ENCODE peak calls at places on chromosomes 16 and 17, in four cellular contexts. B, P, U and Y are unnamed samples.

GRCh38 chr17:48103379-48103715 is 2.1 kb upstream of the CBX1 start:
- DNase-seq in B (no peak), P (no peak), U (no peak), Y (no peak)

GRCh38 chr16:11410382-11411058 is 65.3 kb downstream of the RMI2 start:
- DNase-seq in B (no peak), P (no peak), U (no peak), Y (no peak)

GRCh38 chr16:88782454-88783390 is 2.3 kb downstream of the PIEZO1 start:
- DNase-seq in B (no peak), P (no peak), U (no peak), Y (no peak)

GRCh38 chr17:58174871-58175270 is 8.1 kb downstream of the OR4D2 start:
- DNase-seq in B (no peak), P (no peak), U (no peak), Y (no peak)

GRCh38 chr17:48358203-48358602 is 71.8 kb downstream of the SKAP1 start:
- DNase-seq in B (no peak), P (no peak), U (no peak), Y (no peak)

GRCh38 chr16:78925071-78925714 is 675.3 kb downstream of the MAF start:
- DNase-seq in B (peak; percentile 65), P (no peak), U (peak; percentile 24), Y (peak; percentile 45)

GRCh38 chr17:32627233-32628008 is 140.6 kb downstream of the CDK5R1 start:
- DNase-seq in B (peak; percentile 58), P (no peak), U (no peak), Y (no peak)

GRCh38 chr17:45702666-45703266 is 81.4 kb upstream of the CRHR1 start:
- DNase-seq in B (no peak), P (no peak), U (no peak), Y (no peak)

GRCh38 chr16:57635266-57636097 is 7.1 kb downstream of the ADGRG1 start:
- DNase-seq in B (no peak), P (no peak), U (peak; percentile 85), Y (no peak)

GRCh38 chr17:18877104-18877503 is 19.2 kb downstream of the PRPSAP2 start:
- DNase-seq in B (no peak), P (no peak), U (no peak), Y (peak; percentile 21)

GRCh38 chr16:57938936-57939871 is 31.7 kb downstream of the CNGB1 start:
- DNase-seq in B (no peak), P (no peak), U (peak; percentile 22), Y (peak; percentile 35)

GRCh38 chr17:55632893-55633292 is 89.8 kb downstream of the TMEM100 start:
- DNase-seq in B (no peak), P (no peak), U (no peak), Y (no peak)

GRCh38 chr16:86733526-86734254 is 155.3 kb downstream of the FOXL1 start:
- DNase-seq in B (no peak), P (no peak), U (no peak), Y (no peak)

GRCh38 chr17:17545984-17546383 is 45.5 kb downstream of the PEMT start:
- DNase-seq in B (no peak), P (no peak), U (no peak), Y (no peak)

GRCh38 chr16:11047057-11047456 is 102.7 kb downstream of the CLEC16A start:
- DNase-seq in B (no peak), P (no peak), U (no peak), Y (no peak)

GRCh38 chr17:35213412-35213925 is 19.3 kb upstream of the SLC35G3 start:
- DNase-seq in B (no peak), P (no peak), U (no peak), Y (no peak)

GRCh38 chr16:70267516-70267915 is 15.8 kb upstream of the EXOSC6 start:
- DNase-seq in B (peak; percentile 69), P (no peak), U (peak; percentile 72), Y (peak; percentile 66)

GRCh38 chr16:20042848-20043247 is 30.8 kb downstream of the GPR139 start:
- DNase-seq in B (no peak), P (no peak), U (no peak), Y (peak; percentile 11)

GRCh38 chr17:39921323-39921722 is 2.9 kb upstream of the GSDMB start:
- DNase-seq in B (no peak), P (no peak), U (no peak), Y (no peak)

GRCh38 chr17:18187816-18188761 is 4.5 kb downstream of the ALKBH5 start:
- DNase-seq in B (no peak), P (no peak), U (no peak), Y (no peak)

DNA sequence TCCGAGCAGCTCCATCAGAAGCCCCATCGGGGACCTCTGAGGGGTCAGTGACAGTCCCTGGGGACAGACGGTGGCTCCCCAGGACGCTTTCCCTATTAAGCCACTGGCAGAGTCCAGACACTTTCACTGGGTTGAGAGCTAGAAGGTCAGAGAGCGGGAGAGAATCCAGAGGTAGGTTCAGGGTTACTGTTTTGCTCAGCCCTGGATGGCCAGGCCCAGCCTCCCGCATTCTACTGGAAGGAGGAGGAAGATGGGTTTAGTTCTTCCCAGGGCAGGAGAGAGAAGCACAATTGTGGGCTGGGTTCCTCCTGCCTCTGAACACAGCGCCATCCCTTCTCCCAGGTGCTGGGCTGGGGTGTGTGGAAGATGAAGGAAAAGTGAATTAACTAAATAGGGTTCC is 452.8 kb downstream of the SLC39A11 start:
- DNase-seq in B (no peak), P (no peak), U (no peak), Y (no peak)
- TF ChIP-seq KDM1A in B (no peak), P (no peak), U (no peak), Y (no peak)

GRCh38 chr16:705748-706188 is at the start of gene FBXL16:
- DNase-seq in B (peak; percentile 56), P (no peak), U (no peak), Y (no peak)

GRCh38 chr16:708959-709358 is 3.4 kb upstream of the FBXL16 start:
- DNase-seq in B (no peak), P (no peak), U (no peak), Y (no peak)

GRCh38 chr16:706189-707061 is 824 bp upstream of the FBXL16 start:
- DNase-seq in B (peak; percentile 71), P (no peak), U (no peak), Y (no peak)

GRCh38 chr16:708019-708418 is 2.4 kb upstream of the FBXL16 start:
- DNase-seq in B (no peak), P (no peak), U (no peak), Y (no peak)

DNA sequence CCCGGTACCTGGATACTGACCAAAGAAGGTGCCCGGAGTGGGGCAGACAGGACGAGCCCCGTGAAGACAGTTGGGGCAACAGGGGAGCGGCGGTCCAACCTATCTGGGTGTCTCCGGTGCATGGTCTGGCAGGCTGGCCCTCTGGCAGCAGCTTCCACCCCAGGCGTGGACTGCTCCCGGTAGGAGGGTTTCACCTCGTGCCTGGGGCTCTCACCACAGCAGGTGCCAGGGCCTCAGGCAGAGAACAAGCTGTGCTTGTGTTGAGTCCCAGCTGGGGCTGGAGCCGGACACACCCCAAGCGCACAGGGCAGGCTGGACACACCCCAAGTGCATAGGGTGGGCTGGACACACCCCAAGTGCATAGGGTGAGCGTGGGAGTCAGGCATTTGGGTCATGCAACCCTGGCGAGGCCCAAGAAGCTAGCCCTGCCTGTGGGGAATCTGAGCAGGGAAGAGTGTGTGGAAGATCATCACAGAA is 1.5 kb upstream of the FBXL16 start:
- DNase-seq in B (no peak), P (no peak), U (no peak), Y (no peak)
- TF ChIP-seq KDM1A in B (no peak), P (no peak), U (no peak), Y (no peak)

GRCh38 chr17:12982224-12982623 is 35.6 kb downstream of the ELAC2 start:
- DNase-seq in B (no peak), P (peak; percentile 4), U (no peak), Y (no peak)

GRCh38 chr17:12987120-12987519 is 30.7 kb downstream of the ELAC2 start:
- DNase-seq in B (peak; percentile 53), P (no peak), U (no peak), Y (no peak)

GRCh38 chr17:12983986-12984932 is 33.6 kb downstream of the ELAC2 start:
- DNase-seq in B (no peak), P (no peak), U (no peak), Y (no peak)

GRCh38 chr17:12990041-12990808 is 27.6 kb downstream of the ELAC2 start:
- DNase-seq in B (no peak), P (no peak), U (no peak), Y (no peak)

DNA sequence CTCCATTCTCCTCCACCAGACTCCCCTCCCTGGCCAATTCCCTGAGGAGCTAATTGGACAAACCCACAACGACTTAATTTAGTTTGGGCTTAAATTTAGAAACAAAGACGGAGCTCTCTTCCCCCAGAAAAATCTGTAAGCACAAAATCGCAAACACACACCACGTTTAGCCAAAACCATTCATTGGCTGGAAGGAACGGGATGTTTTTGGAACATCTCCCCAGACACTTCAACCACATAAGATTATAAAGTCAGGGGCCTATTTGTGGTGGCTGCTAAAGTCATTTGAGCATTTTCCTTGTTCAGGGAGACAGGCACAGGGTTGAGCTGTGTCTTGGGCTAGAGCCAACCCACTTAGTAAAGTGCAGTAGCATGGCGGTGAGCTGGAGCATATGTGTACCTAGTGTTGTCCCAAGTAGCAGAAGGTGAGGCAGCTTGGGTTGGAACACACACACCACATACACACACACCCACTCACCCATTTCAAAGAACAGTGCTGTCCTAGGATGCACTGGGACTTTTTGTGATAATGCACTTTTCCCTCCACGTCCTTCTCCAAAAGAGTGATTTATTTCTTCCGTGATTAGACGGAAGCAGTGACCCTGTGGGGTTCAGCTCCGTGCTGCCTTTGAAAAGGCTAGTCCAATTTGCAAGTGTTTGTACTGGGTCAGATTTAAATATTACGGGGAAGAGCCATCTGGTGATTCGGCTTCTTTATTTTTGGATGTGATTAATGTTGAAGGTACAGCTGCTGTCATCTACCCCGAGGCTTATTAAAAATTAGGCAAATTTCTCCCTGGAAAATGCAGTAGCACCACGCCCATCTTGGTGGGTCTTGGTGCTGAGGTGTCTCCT is 32.2 kb downstream of the ELAC2 start:
- DNase-seq in B (no peak), P (no peak), U (no peak), Y (no peak)
- TF ChIP-seq KDM1A in B (no peak), P (no peak), U (no peak), Y (no peak)

DNA sequence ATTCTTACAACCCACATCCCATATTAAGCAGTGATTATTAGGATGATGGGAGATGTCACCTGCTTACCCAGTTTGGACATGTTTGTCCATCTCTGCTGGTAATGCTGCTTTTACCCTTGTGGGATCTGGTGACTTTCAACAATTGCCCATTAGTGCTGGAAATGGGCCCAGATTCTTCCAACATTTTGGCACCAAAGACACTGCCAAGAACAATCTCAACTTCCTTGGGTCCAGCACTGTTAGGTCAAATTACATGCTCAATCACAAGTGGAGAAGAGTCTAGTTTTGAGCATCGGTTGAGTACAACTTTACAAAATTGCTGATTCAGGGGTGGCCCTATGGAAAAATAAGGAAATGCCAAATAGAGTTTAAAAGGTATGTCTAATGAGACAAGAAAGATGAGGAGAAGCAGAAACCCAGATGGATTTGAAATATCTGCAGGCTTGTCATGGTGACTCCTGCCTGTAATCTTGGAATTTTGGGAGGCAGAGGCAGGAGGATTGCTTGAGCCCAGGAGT is 13.0 kb upstream of the ZFP3 start:
- DNase-seq in B (no peak), P (no peak), U (no peak), Y (no peak)
- TF ChIP-seq KDM1A in B (no peak), P (no peak), U (no peak), Y (no peak)

GRCh38 chr17:75539969-75540729 is 14.7 kb downstream of the LLGL2 start:
- DNase-seq in B (no peak), P (no peak), U (no peak), Y (no peak)
- TF ChIP-seq KDM1A in B (no peak), P (no peak), U (no peak), Y (no peak)